ENCODE peak calls at places on chromosome 20, in eight cellular contexts. Q is fibroblast of the aortic adventitia, P is IMR-90, M is fibroblast of lung, H is HTR-8/SVneo, J is kidney, K is cardiac fibroblast, E is M059J. D is an unnamed sample.

GRCh38 chr20:9514461-9515210 is at the start of gene LAMP5:
- DNase-seq in Q (no peak), P (peak; percentile 29), M (peak; percentile 47), H (no peak), J (peak; percentile 77), K (peak; percentile 3), E (peak; percentile 38), D (no peak)

GRCh38 chr20:2806351-2806701 is 5.9 kb upstream of the CPXM1 start:
- DNase-seq in Q (no peak), P (no peak), M (no peak), H (no peak), J (no peak), K (no peak), E (no peak), D (no peak)

GRCh38 chr20:9344080-9344920 is 170.1 kb upstream of the LAMP5 start:
- DNase-seq in Q (no peak), P (peak; percentile 85), M (peak; percentile 51), H (peak; percentile 28), J (no peak), K (peak; percentile 76), E (peak; percentile 94), D (no peak)

GRCh38 chr20:43715511-43715910 is 11.3 kb downstream of the GTSF1L start:
- DNase-seq in Q (no peak), P (no peak), M (no peak), H (no peak), J (no peak), K (no peak), E (no peak), D (no peak)

GRCh38 chr20:50547956-50548355 is 37.8 kb downstream of the PTPN1 start:
- DNase-seq in Q (no peak), P (no peak), M (no peak), H (no peak), J (no peak), K (no peak), E (no peak), D (no peak)

GRCh38 chr20:57596998-57597939 is 23.0 kb downstream of the ZBP1 start:
- DNase-seq in Q (peak; percentile 30), P (peak; percentile 17), M (peak; percentile 31), H (peak; percentile 98), J (peak; percentile 89), K (peak; percentile 53), E (peak; percentile 46), D (no peak)

GRCh38 chr20:54140927-54141566 is 32.7 kb downstream of the CYP24A1 start:
- DNase-seq in Q (peak; percentile 73), P (peak; percentile 58), M (peak; percentile 91), H (peak; percentile 76), J (no peak), K (peak; percentile 35), E (peak; percentile 97), D (no peak)

GRCh38 chr20:41618807-41619294 is 674 bp upstream of the CHD6 start:
- DNase-seq in Q (no peak), P (no peak), M (peak; percentile 13), H (no peak), J (no peak), K (no peak), E (peak; percentile 39), D (no peak)

GRCh38 chr20:48821261-48821910 is 6.4 kb downstream of the PREX1 start:
- DNase-seq in Q (no peak), P (no peak), M (no peak), H (no peak), J (no peak), K (no peak), E (no peak), D (no peak)

GRCh38 chr20:46304361-46304760 is 3.9 kb downstream of the CDH22 start:
- DNase-seq in Q (no peak), P (peak; percentile 51), M (peak; percentile 24), H (no peak), J (no peak), K (no peak), E (peak; percentile 78), D (no peak)

GRCh38 chr20:9103955-9104354 is 35.1 kb downstream of the PLCB4 start:
- DNase-seq in Q (no peak), P (no peak), M (peak; percentile 4), H (peak; percentile 15), J (no peak), K (no peak), E (peak; percentile 93), D (no peak)

GRCh38 chr20:48761023-48761785 is 66.6 kb downstream of the PREX1 start:
- DNase-seq in Q (no peak), P (no peak), M (no peak), H (no peak), J (no peak), K (no peak), E (no peak), D (no peak)

GRCh38 chr20:8363970-8364733 is 232.1 kb downstream of the PLCB1 start:
- DNase-seq in Q (no peak), P (no peak), M (no peak), H (no peak), J (no peak), K (no peak), E (no peak), D (no peak)

GRCh38 chr20:25360631-25361286 is 29.9 kb downstream of the ABHD12 start:
- DNase-seq in Q (peak; percentile 17), P (peak; percentile 82), M (peak; percentile 86), H (peak; percentile 37), J (no peak), K (peak; percentile 53), E (peak; percentile 52), D (no peak)

GRCh38 chr20:40688129-40689099 is 622 bp downstream of the MAFB start:
- DNase-seq in Q (peak; percentile 16), P (peak; percentile 1), M (peak; percentile 35), H (no peak), J (peak; percentile 85), K (no peak), E (no peak), D (no peak)

GRCh38 chr20:16001286-16001685 is 572.0 kb downstream of the KIF16B start:
- DNase-seq in Q (no peak), P (no peak), M (peak; percentile 0), H (no peak), J (no peak), K (no peak), E (no peak), D (no peak)

GRCh38 chr20:1946762-1947534 is 46.9 kb downstream of the PDYN start:
- DNase-seq in Q (peak; percentile 18), P (peak; percentile 17), M (peak; percentile 35), H (no peak), J (no peak), K (peak; percentile 33), E (no peak), D (no peak)

GRCh38 chr20:62350098-62350628 is 16.9 kb downstream of the LAMA5 start:
- DNase-seq in Q (no peak), P (no peak), M (peak; percentile 47), H (peak; percentile 95), J (peak; percentile 93), K (no peak), E (peak; percentile 78), D (no peak)

GRCh38 chr20:36975085-36975829 is 23.7 kb upstream of the SAMHD1 start:
- DNase-seq in Q (no peak), P (no peak), M (no peak), H (no peak), J (no peak), K (no peak), E (no peak), D (no peak)

GRCh38 chr20:24918579-24919566 is 30.2 kb upstream of the CST7 start:
- DNase-seq in Q (no peak), P (no peak), M (no peak), H (no peak), J (no peak), K (no peak), E (no peak), D (no peak)

GRCh38 chr20:39784693-39785092 is 822.5 kb downstream of the DHX35 start:
- DNase-seq in Q (no peak), P (no peak), M (no peak), H (no peak), J (no peak), K (no peak), E (no peak), D (no peak)

GRCh38 chr20:31698803-31699718 is 23.6 kb downstream of the BCL2L1 start:
- DNase-seq in Q (peak; percentile 95), P (peak; percentile 98), M (peak; percentile 98), H (peak; percentile 95), J (no peak), K (peak; percentile 92), E (peak; percentile 98), D (peak; percentile 99)

GRCh38 chr20:8144282-8145245 is 12.5 kb downstream of the PLCB1 start:
- DNase-seq in Q (peak; percentile 85), P (peak; percentile 89), M (peak; percentile 93), H (no peak), J (no peak), K (peak; percentile 80), E (peak; percentile 34), D (no peak)

GRCh38 chr20:52340036-52340634 is 148.6 kb upstream of the ZFP64 start:
- DNase-seq in Q (no peak), P (no peak), M (no peak), H (peak; percentile 76), J (no peak), K (no peak), E (peak; percentile 77), D (no peak)

GRCh38 chr20:49375170-49375569 is 97.3 kb upstream of the ZNFX1 start:
- DNase-seq in Q (no peak), P (no peak), M (no peak), H (no peak), J (no peak), K (no peak), E (no peak), D (no peak)

GRCh38 chr20:44032583-44033138 is 118.0 kb downstream of the TOX2 start:
- DNase-seq in Q (no peak), P (no peak), M (no peak), H (no peak), J (no peak), K (no peak), E (no peak), D (no peak)

GRCh38 chr20:49345538-49345937 is 67.7 kb upstream of the ZNFX1 start:
- DNase-seq in Q (peak; percentile 68), P (peak; percentile 32), M (peak; percentile 85), H (peak; percentile 93), J (no peak), K (peak; percentile 57), E (peak; percentile 88), D (no peak)

GRCh38 chr20:19658137-19658536 is 99.9 kb upstream of the RIN2 start:
- DNase-seq in Q (no peak), P (no peak), M (no peak), H (no peak), J (no peak), K (no peak), E (no peak), D (no peak)

GRCh38 chr20:50413088-50413500 is 97.1 kb upstream of the PTPN1 start:
- DNase-seq in Q (peak; percentile 18), P (no peak), M (no peak), H (no peak), J (no peak), K (peak; percentile 50), E (peak; percentile 72), D (no peak)

GRCh38 chr20:36122931-36123288 is 31.6 kb upstream of the EPB41L1 start:
- DNase-seq in Q (no peak), P (no peak), M (no peak), H (no peak), J (no peak), K (no peak), E (no peak), D (no peak)

GRCh38 chr20:63235399-63235983 is at the start of gene BIRC7:
- DNase-seq in Q (no peak), P (no peak), M (no peak), H (no peak), J (no peak), K (no peak), E (no peak), D (no peak)

GRCh38 chr20:8242827-8243764 is 111.0 kb downstream of the PLCB1 start:
- DNase-seq in Q (peak; percentile 89), P (no peak), M (no peak), H (no peak), J (no peak), K (peak; percentile 76), E (no peak), D (no peak)

GRCh38 chr20:50478162-50479036 is 31.8 kb upstream of the PTPN1 start:
- DNase-seq in Q (peak; percentile 48), P (peak; percentile 29), M (peak; percentile 54), H (peak; percentile 73), J (peak; percentile 86), K (peak; percentile 65), E (peak; percentile 58), D (no peak)

GRCh38 chr20:50819344-50819743 is 24.5 kb downstream of the BCAS4 start:
- DNase-seq in Q (no peak), P (no peak), M (no peak), H (no peak), J (peak; percentile 30), K (no peak), E (no peak), D (no peak)

D was measured in Panc1.